ENCODE peak calls at places on chromosomes 13 and 19, in five cellular contexts. S is hippocampal formation, C is adrenal gland, V is mesothelial cell of epicardium, Y is thoracic aorta. J is an unnamed sample.

GRCh38 chr19:7395793-7396192 is 47.1 kb downstream of the ARHGEF18 start:
- DNase-seq in Y (no peak), S (no peak), C (no peak), V (no peak), J (no peak)

GRCh38 chr13:109715902-109716301 is 70.5 kb downstream of the IRS2 start:
- DNase-seq in V (no peak), S (no peak), C (peak; percentile 89), Y (no peak), J (no peak)

GRCh38 chr19:34556500-34556899 is 74.9 kb downstream of the WTIP start:
- DNase-seq in V (no peak), S (no peak), C (no peak), Y (no peak), J (no peak)

GRCh38 chr19:19385900-19386339 is 19.6 kb upstream of the GATAD2A start:
- DNase-seq in S (no peak), Y (no peak), C (peak; percentile 60), V (peak; percentile 41), J (no peak)

GRCh38 chr19:41413947-41414346 is 13.2 kb downstream of the B3GNT8 start:
- DNase-seq in C (no peak), V (no peak), Y (no peak), S (no peak), J (no peak)

GRCh38 chr13:29496241-29496712 is 99.2 kb downstream of the SLC7A1 start:
- DNase-seq in V (no peak), C (no peak), Y (no peak), S (no peak), J (no peak)

GRCh38 chr13:29621401-29621800 is 25.9 kb upstream of the SLC7A1 start:
- DNase-seq in Y (no peak), S (no peak), C (no peak), V (no peak), J (no peak)

GRCh38 chr13:35470671-35471465 is 5.6 kb downstream of the MAB21L1 start:
- DNase-seq in V (peak; percentile 26), C (peak; percentile 24), Y (no peak), S (no peak), J (peak; percentile 51)

GRCh38 chr19:55622242-55622969 is 2.0 kb downstream of the ZNF784 start:
- DNase-seq in C (peak; percentile 50), Y (no peak), V (no peak), S (no peak), J (peak; percentile 78)

GRCh38 chr13:26308250-26308649 is 54.3 kb downstream of the CDK8 start:
- DNase-seq in V (no peak), C (no peak), S (no peak), Y (no peak), J (no peak)

GRCh38 chr19:6423499-6424189 is 967 bp downstream of the KHSRP start:
- DNase-seq in C (peak; percentile 53), Y (no peak), V (no peak), S (no peak), J (peak; percentile 52)

GRCh38 chr13:40580566-40581276 is 85.7 kb downstream of the FOXO1 start:
- DNase-seq in Y (no peak), V (no peak), S (no peak), C (no peak), J (no peak)

GRCh38 chr19:31378404-31378803 is 29.2 kb upstream of the TSHZ3 start:
- DNase-seq in C (no peak), V (no peak), Y (no peak), S (no peak), J (peak; percentile 63)

J was measured in ovary.